ENCODE peak calls at places on chromosomes 12 and 14, in six cellular contexts. F is WTC11, D is epithelial cell of esophagus, A is nephron progenitor cell, H is mucosa of descending colon, U is cardiac fibroblast. G is an unnamed sample.

GRCh38 chr12:89947437-89948265 is 239.0 kb upstream of the ATP2B1 start:
- DNase-seq in F (no peak), D (peak; percentile 87), A (no peak), H (no peak), U (peak; percentile 92), G (no peak)

GRCh38 chr12:52086944-52087835 is 7.7 kb downstream of the SMIM41 start:
- DNase-seq in F (no peak), D (no peak), A (no peak), H (no peak), U (no peak), G (no peak)

GRCh38 chr12:99804715-99805114 is 157.2 kb downstream of the GARIN6 start:
- DNase-seq in F (no peak), D (peak; percentile 21), A (no peak), H (no peak), U (no peak), G (no peak)

GRCh38 chr12:131051155-131051473 is 97.4 kb downstream of the ADGRD1 start:
- DNase-seq in F (no peak), D (no peak), A (no peak), H (no peak), U (no peak), G (no peak)

GRCh38 chr14:64970041-64970440 is 2.1 kb downstream of the RAB15 start:
- DNase-seq in F (no peak), D (no peak), A (no peak), H (peak; percentile 55), U (no peak), G (no peak)

GRCh38 chr12:95548056-95548538 is 3.2 kb downstream of the USP44 start:
- DNase-seq in F (peak; percentile 67), D (no peak), A (no peak), H (peak; percentile 42), U (no peak), G (peak; percentile 30)

GRCh38 chr12:121181181-121181580 is 28.7 kb upstream of the P2RX4 start:
- DNase-seq in F (no peak), D (no peak), A (no peak), H (no peak), U (peak; percentile 55), G (no peak)

GRCh38 chr12:51403159-51403558 is 12.0 kb upstream of the GALNT6 start:
- DNase-seq in F (no peak), D (no peak), A (no peak), H (no peak), U (peak; percentile 25), G (no peak)

GRCh38 chr14:101241807-101242278 is 319.5 kb upstream of the DIO3 start:
- DNase-seq in F (no peak), D (no peak), A (no peak), H (no peak), U (no peak), G (no peak)

GRCh38 chr12:11722578-11723138 is 73.2 kb downstream of the ETV6 start:
- DNase-seq in F (no peak), D (no peak), A (no peak), H (no peak), U (no peak), G (no peak)

GRCh38 chr12:69338120-69338859 is 9.9 kb upstream of the LYZ start:
- DNase-seq in F (no peak), D (no peak), A (no peak), H (no peak), U (no peak), G (no peak)

GRCh38 chr12:89306827-89307498 is 45.3 kb downstream of the DUSP6 start:
- DNase-seq in F (no peak), D (peak; percentile 44), A (no peak), H (no peak), U (no peak), G (no peak)

GRCh38 chr12:103739546-103739945 is 101.5 kb downstream of the NT5DC3 start:
- DNase-seq in F (no peak), D (no peak), A (no peak), H (no peak), U (no peak), G (no peak)

GRCh38 chr12:93571360-93571853 is 1.1 kb upstream of the SOCS2 start:
- DNase-seq in F (peak; percentile 88), D (peak; percentile 64), A (peak; percentile 85), H (peak; percentile 90), U (peak; percentile 48), G (peak; percentile 84)

GRCh38 chr12:9115731-9116689 is at the start of gene A2M:
- DNase-seq in F (no peak), D (no peak), A (no peak), H (no peak), U (no peak), G (no peak)

GRCh38 chr14:72948481-72949138 is 22.3 kb downstream of the DCAF4 start:
- DNase-seq in F (peak; percentile 82), D (peak; percentile 63), A (peak; percentile 83), H (peak; percentile 74), U (peak; percentile 74), G (peak; percentile 75)

GRCh38 chr14:96247031-96247430 is 9.0 kb upstream of the BDKRB1 start:
- DNase-seq in F (no peak), D (peak; percentile 33), A (no peak), H (no peak), U (no peak), G (no peak)

GRCh38 chr12:10241781-10242180 is 29.1 kb downstream of the GABARAPL1 start:
- DNase-seq in F (no peak), D (no peak), A (no peak), H (no peak), U (peak; percentile 14), G (no peak)

GRCh38 chr12:109346920-109347319 is 780 bp upstream of the MYO1H start:
- DNase-seq in F (peak; percentile 37), D (no peak), A (no peak), H (no peak), U (no peak), G (no peak)

DNA sequence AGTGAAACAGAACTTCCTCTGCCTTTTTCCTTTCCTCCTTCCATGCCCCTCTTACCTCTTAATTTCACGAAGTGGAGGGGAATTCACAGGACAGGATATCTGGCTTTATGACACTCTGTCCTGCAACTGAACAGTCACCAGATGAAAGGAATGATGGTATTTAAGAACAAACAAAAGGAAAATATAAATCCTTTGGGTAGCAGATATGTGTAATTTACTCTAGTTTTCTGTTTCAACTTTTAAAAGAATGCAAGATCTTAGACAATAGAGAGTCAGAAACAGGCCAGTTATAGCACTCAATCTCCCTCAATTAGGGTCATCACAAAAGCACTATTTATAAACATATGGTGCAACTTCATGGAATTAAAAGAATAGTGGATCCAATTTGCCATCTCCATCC is 25.0 kb upstream of the HMGA2 start:
- DNase-seq in F (no peak), D (no peak), A (no peak), H (no peak), U (no peak), G (no peak)
- TF ChIP-seq CTCF in F (no peak), D (no peak), A (no peak), H (no peak), U (no peak), G (no peak)

GRCh38 chr14:75441731-75442130 is 13.9 kb downstream of the JDP2 start:
- DNase-seq in F (no peak), D (no peak), A (no peak), H (no peak), U (no peak), G (no peak)

GRCh38 chr14:75443203-75443969 is 15.6 kb downstream of the JDP2 start:
- DNase-seq in F (no peak), D (no peak), A (no peak), H (no peak), U (no peak), G (no peak)

GRCh38 chr14:75442642-75443041 is 14.8 kb downstream of the JDP2 start:
- DNase-seq in F (no peak), D (peak; percentile 24), A (no peak), H (no peak), U (peak; percentile 69), G (no peak)

GRCh38 chr14:75440733-75441474 is 13.1 kb downstream of the JDP2 start:
- DNase-seq in F (no peak), D (no peak), A (no peak), H (no peak), U (peak; percentile 71), G (no peak)

DNA sequence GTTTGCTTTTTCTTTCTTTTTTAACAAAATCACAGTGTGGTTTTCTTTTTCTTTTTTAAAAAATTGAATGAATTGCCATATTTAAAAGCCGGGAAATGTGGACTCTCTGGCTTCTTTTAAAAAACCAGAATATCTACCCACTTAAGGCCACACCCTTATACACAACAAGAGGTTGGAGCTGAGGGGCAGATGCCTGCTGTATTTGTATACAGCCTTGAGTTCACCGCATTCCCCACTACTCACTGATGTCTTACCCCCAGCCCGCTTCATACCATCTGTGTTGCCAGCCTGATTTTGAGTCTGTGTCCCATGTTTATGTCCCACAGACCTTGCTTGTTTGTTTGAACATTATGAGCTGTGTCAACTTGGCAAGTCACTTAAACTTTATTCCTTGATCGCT is 14.3 kb downstream of the JDP2 start:
- DNase-seq in F (no peak), D (no peak), A (no peak), H (no peak), U (no peak), G (no peak)
- TF ChIP-seq CTCF in F (no peak), D (no peak), A (no peak), H (no peak), U (no peak), G (no peak)

DNA sequence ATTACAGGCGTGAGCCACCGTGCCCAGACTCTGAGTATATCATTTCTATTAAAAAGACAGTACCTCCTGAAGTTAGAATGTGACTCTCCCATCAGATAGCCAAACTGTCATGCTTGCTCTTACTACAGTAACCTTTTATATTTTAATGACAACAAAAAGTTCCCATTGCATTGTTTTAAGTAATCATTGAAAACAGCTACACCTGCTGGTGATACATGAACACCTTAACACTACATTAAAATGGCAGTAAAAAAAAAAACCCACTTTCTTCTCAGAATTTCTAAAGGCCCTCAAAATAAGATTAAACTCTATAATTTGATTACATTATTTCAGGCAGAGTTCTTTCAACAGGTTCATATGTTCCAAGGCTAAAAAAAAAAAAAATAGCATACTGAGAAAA is 76.7 kb downstream of the SH2B3 start:
- DNase-seq in F (no peak), D (no peak), A (no peak), H (no peak), U (no peak), G (no peak)
- TF ChIP-seq CTCF in F (no peak), D (peak; percentile 14), A (no peak), H (no peak), U (no peak), G (peak; percentile 37)

GRCh38 chr12:2443766-2444165 is 351.0 kb upstream of the FKBP4 start:
- DNase-seq in F (no peak), D (no peak), A (no peak), H (no peak), U (no peak), G (no peak)

GRCh38 chr12:2435511-2435910 is 359.3 kb upstream of the FKBP4 start:
- DNase-seq in F (no peak), D (no peak), A (no peak), H (no peak), U (no peak), G (no peak)

GRCh38 chr12:2439332-2440100 is 355.3 kb upstream of the FKBP4 start:
- DNase-seq in F (no peak), D (no peak), A (no peak), H (no peak), U (no peak), G (no peak)
- TF ChIP-seq CTCF in F (no peak), D (no peak), A (no peak), H (no peak), U (no peak), G (no peak)

DNA sequence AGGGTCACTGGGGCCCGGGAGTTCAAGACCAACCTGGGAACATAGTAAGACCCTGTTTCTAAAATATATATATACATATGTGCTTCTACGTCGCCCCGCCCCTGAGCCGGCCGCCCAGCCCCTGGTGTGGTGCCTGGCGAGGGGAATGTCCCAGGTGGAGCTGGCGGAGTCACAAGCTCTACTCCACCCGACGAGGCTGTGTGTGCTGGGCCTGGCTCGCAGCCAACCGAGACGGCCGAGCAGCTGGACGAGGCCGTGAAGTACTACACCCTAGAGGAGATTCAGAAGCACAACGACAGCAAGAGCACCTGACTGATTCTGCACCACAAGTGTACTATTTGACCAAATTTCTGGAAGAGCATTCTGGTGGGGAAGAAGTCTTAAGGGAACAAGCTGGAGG is 22.1 kb upstream of the ITPK1 start:
- DNase-seq in F (peak; percentile 35), D (peak; percentile 45), A (no peak), H (peak; percentile 91), U (peak; percentile 36), G (no peak)
- TF ChIP-seq CTCF in F (no peak), D (peak; percentile 18), A (no peak), H (no peak), U (no peak), G (no peak)

G was measured in neural crest cell.